ENCODE peak calls at places on chromosomes 12 and 14, in four cellular contexts. One of them, this sample, is unnamed.

GRCh38 chr12:128657378-128657777 is 166.4 kb downstream of the SLC15A4 start:
- DNase-seq in H1: no peak
- DNase-seq in K562: no peak
- DNase-seq in HepG2: no peak
- DNase-seq in this sample: no peak

GRCh38 chr12:1473418-1473817 is 121.0 kb downstream of the FBXL14 start:
- DNase-seq in K562: no peak
- DNase-seq in HepG2: no peak
- DNase-seq in H1: no peak
- DNase-seq in this sample: no peak

GRCh38 chr12:29067430-29067829 is 81.6 kb upstream of the FAR2 start:
- DNase-seq in HepG2: no peak
- DNase-seq in H1: no peak
- DNase-seq in K562: no peak
- DNase-seq in this sample: no peak

GRCh38 chr12:95411466-95411865 is 62.5 kb upstream of the METAP2 start:
- DNase-seq in HepG2: peak
- DNase-seq in K562: no peak
- DNase-seq in H1: no peak
- DNase-seq in this sample: no peak

GRCh38 chr14:23093993-23094665 is 807 bp downstream of the ACIN1 start:
- DNase-seq in K562: no peak
- DNase-seq in HepG2: no peak
- DNase-seq in H1: peak
- DNase-seq in this sample: no peak

GRCh38 chr14:61452452-61452851 is 131.1 kb downstream of the PRKCH start:
- DNase-seq in H1: no peak
- DNase-seq in HepG2: no peak
- DNase-seq in K562: no peak
- DNase-seq in this sample: no peak

GRCh38 chr12:6873094-6874006 is at the start of gene SPSB2:
- DNase-seq in HepG2: peak
- DNase-seq in H1: peak
- DNase-seq in K562: peak
- DNase-seq in this sample: peak

GRCh38 chr12:116319316-116319715 is 41.8 kb upstream of the MED13L start:
- DNase-seq in H1: no peak
- DNase-seq in HepG2: no peak
- DNase-seq in K562: no peak
- DNase-seq in this sample: no peak

GRCh38 chr12:100555722-100556121 is 17.8 kb upstream of the GAS2L3 start:
- DNase-seq in HepG2: peak
- DNase-seq in H1: no peak
- DNase-seq in K562: no peak
- DNase-seq in this sample: no peak

GRCh38 chr12:68899251-68899771 is 33.7 kb downstream of the CPM start:
- DNase-seq in HepG2: peak
- DNase-seq in K562: no peak
- DNase-seq in H1: no peak
- DNase-seq in this sample: peak

GRCh38 chr12:50182461-50182860 is 15.3 kb upstream of the CERS5 start:
- DNase-seq in H1: no peak
- DNase-seq in HepG2: no peak
- DNase-seq in K562: no peak
- DNase-seq in this sample: no peak

GRCh38 chr12:3615862-3616261 is 124.9 kb downstream of the PRMT8 start:
- DNase-seq in HepG2: no peak
- DNase-seq in K562: no peak
- DNase-seq in H1: no peak
- DNase-seq in this sample: no peak

GRCh38 chr12:71799105-71799504 is 40.5 kb upstream of the TBC1D15 start:
- DNase-seq in HepG2: no peak
- DNase-seq in H1: no peak
- DNase-seq in K562: no peak
- DNase-seq in this sample: no peak

GRCh38 chr12:96617178-96617577 is 127.8 kb downstream of the CFAP54 start:
- DNase-seq in H1: no peak
- DNase-seq in HepG2: no peak
- DNase-seq in K562: peak
- DNase-seq in this sample: no peak

GRCh38 chr12:6532051-6532926 is 2.0 kb upstream of the GAPDH start:
- DNase-seq in HepG2: peak
- DNase-seq in K562: peak
- DNase-seq in H1: no peak
- DNase-seq in this sample: peak

GRCh38 chr14:59321184-59321952 is 132.9 kb downstream of the DAAM1 start:
- DNase-seq in K562: no peak
- DNase-seq in H1: no peak
- DNase-seq in HepG2: no peak
- DNase-seq in this sample: no peak

GRCh38 chr14:105088812-105089745 is 23.8 kb upstream of the GPR132 start:
- DNase-seq in HepG2: no peak
- DNase-seq in H1: no peak
- DNase-seq in K562: no peak
- DNase-seq in this sample: no peak

GRCh38 chr12:130933269-130933995 is 20.3 kb upstream of the ADGRD1 start:
- DNase-seq in HepG2: no peak
- DNase-seq in H1: no peak
- DNase-seq in K562: no peak
- DNase-seq in this sample: no peak

GRCh38 chr14:90495357-90496276 is 98.8 kb downstream of the CALM1 start:
- DNase-seq in K562: peak
- DNase-seq in H1: no peak
- DNase-seq in HepG2: peak
- DNase-seq in this sample: no peak

GRCh38 chr14:100472491-100472890 is 114.7 kb downstream of the BEGAIN start:
- DNase-seq in HepG2: no peak
- DNase-seq in K562: no peak
- DNase-seq in H1: no peak
- DNase-seq in this sample: no peak

GRCh38 chr14:53011053-53011462 is 60.2 kb upstream of the FERMT2 start:
- DNase-seq in K562: no peak
- DNase-seq in H1: peak
- DNase-seq in HepG2: peak
- DNase-seq in this sample: peak

GRCh38 chr12:114812858-114813761 is 129.1 kb upstream of the TBX3 start:
- DNase-seq in HepG2: peak
- DNase-seq in K562: no peak
- DNase-seq in H1: no peak
- DNase-seq in this sample: no peak

GRCh38 chr14:33949051-33950037 is 1.5 kb downstream of the EGLN3 start:
- DNase-seq in HepG2: no peak
- DNase-seq in H1: no peak
- DNase-seq in K562: peak
- DNase-seq in this sample: no peak

GRCh38 chr14:84001023-84001422 is 1528.9 kb upstream of the FLRT2 start:
- DNase-seq in HepG2: no peak
- DNase-seq in K562: no peak
- DNase-seq in H1: no peak
- DNase-seq in this sample: no peak

GRCh38 chr12:47110706-47111391 is 31.1 kb upstream of the AMIGO2 start:
- DNase-seq in H1: no peak
- DNase-seq in HepG2: no peak
- DNase-seq in K562: no peak
- DNase-seq in this sample: no peak

GRCh38 chr12:15299947-15300346 is 22.4 kb upstream of the PTPRO start:
- DNase-seq in H1: no peak
- DNase-seq in K562: no peak
- DNase-seq in HepG2: no peak
- DNase-seq in this sample: no peak

GRCh38 chr14:35149239-35149638 is 26.9 kb downstream of the PRORP start:
- DNase-seq in HepG2: no peak
- DNase-seq in K562: no peak
- DNase-seq in H1: no peak
- DNase-seq in this sample: no peak

GRCh38 chr14:24441904-24442239 is 704 bp downstream of the SDR39U1 start:
- DNase-seq in HepG2: no peak
- DNase-seq in K562: no peak
- DNase-seq in H1: no peak
- DNase-seq in this sample: no peak

GRCh38 chr12:50222275-50222783 is 55.2 kb upstream of the CERS5 start:
- DNase-seq in HepG2: no peak
- DNase-seq in H1: no peak
- DNase-seq in K562: peak
- DNase-seq in this sample: peak

GRCh38 chr12:47087088-47087688 is 7.4 kb upstream of the AMIGO2 start:
- DNase-seq in H1: no peak
- DNase-seq in K562: no peak
- DNase-seq in HepG2: no peak
- DNase-seq in this sample: no peak

GRCh38 chr12:75876843-75877587 is 154.6 kb downstream of the PHLDA1 start:
- DNase-seq in H1: no peak
- DNase-seq in K562: no peak
- DNase-seq in HepG2: no peak
- DNase-seq in this sample: no peak

GRCh38 chr14:44798386-44799242 is 163.1 kb downstream of the KLHL28 start:
- DNase-seq in HepG2: no peak
- DNase-seq in K562: no peak
- DNase-seq in H1: no peak
- DNase-seq in this sample: no peak

GRCh38 chr12:52496590-52497071 is 3.6 kb upstream of the KRT6A start:
- DNase-seq in K562: no peak
- DNase-seq in H1: no peak
- DNase-seq in HepG2: no peak
- DNase-seq in this sample: peak

DNA sequence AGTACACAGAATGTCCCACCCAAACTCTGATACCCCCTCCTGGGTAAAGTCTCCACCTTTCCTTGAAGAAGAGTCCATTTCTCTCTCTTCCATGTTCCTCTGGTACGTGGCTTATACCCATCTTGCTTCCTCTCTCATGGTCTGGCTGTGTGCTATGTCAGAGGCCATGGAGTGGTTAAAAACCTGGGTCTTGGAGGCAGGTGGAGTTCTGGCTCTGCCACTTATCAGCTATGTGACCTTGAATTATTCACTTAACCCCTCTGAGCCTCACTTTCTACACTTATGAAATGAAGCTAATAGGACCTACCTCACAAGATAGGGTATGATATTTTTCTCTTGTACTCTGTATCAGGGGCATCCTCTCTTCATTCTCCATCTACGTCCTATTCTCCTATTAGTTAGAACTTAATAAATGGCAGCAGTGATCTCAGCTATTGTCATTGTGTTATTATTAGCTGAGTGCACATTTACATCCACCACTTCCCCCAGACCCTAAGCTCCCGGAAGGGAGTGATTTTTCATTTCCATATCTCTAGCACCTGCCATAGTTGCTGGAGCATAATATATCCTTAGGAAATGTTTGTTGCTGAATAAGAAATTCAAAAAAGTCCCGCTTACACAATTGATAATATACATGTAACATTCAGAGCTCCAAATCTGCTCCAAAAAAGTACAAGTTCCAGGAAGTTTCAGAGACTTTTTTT is 59.8 kb upstream of the NOS1 start:
- DNase-seq in HepG2: no peak
- DNase-seq in H1: no peak
- DNase-seq in K562: no peak
- DNase-seq in this sample: no peak
- TF ChIP-seq FOSL1 in HepG2: no peak
- TF ChIP-seq FOSL1 in H1: no peak
- TF ChIP-seq FOSL1 in K562: no peak
- TF ChIP-seq FOSL1 in this sample: no peak

DNA sequence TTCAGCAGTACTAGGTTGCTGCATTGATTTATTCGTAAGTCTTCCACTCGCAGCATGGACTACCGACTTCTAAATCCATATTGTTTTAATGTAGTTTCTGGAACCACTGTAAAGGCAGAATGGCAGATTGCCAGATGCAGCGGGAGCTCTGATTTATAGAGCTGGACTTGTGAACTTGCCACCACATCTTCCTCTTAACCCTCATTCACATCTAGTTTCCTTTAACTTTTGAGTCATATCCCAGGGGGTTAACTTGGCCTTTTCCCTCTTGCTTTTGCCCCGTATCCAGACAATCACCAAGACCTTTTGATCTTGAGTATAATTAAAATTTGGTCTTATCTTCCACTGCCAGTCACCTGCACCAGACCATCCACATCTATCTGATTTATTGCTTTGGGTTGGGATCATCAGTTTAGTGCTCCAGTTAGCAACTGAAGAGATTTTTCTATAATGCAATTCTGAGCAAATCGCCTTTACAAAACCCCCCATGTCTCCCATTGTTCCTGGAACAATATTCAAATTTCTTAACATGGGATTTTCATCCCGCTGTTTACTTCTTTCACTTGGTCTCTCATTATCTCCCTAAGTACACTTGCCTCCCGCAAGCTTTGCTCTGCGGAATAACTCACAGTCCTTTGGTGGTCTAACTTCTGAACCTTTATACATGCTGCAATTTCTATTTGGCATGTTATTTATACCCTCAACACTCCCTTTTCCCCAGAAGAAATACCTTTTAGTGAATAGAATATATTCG is 130.5 kb downstream of the ACSS3 start:
- DNase-seq in K562: no peak
- DNase-seq in HepG2: peak
- DNase-seq in H1: no peak
- DNase-seq in this sample: no peak
- H3K9ac ChIP-seq in K562: no peak
- H3K9ac ChIP-seq in HepG2: no peak
- H3K9ac ChIP-seq in H1: no peak
- H3K9ac ChIP-seq in this sample: no peak

GRCh38 chr12:24822121-24822899 is 126.6 kb downstream of the BCAT1 start:
- DNase-seq in K562: no peak
- DNase-seq in HepG2: no peak
- DNase-seq in H1: no peak
- DNase-seq in this sample: no peak
- TF ChIP-seq FOSL1 in K562: no peak
- TF ChIP-seq FOSL1 in HepG2: no peak
- TF ChIP-seq FOSL1 in H1: no peak
- TF ChIP-seq FOSL1 in this sample: no peak

GRCh38 chr14:89000007-89000942 is 175.8 kb downstream of the TTC8 start:
- DNase-seq in H1: no peak
- DNase-seq in K562: peak
- DNase-seq in HepG2: peak
- DNase-seq in this sample: peak
- H3K9ac ChIP-seq in H1: no peak
- H3K9ac ChIP-seq in K562: no peak
- H3K9ac ChIP-seq in HepG2: no peak
- H3K9ac ChIP-seq in this sample: no peak

This sample was measured in HCT116.